ENCODE peak calls at places on chromosome 12, in four cellular contexts. K is EL, A is transverse colon, H is Calu3. S is an unnamed sample.

GRCh38 chr12:7899755-7900154 is 27.0 kb upstream of the SLC2A14 start:
- DNase-seq in K (peak; percentile 21), A (no peak), H (no peak), S (no peak)

GRCh38 chr12:46404225-46404631 is 31.7 kb upstream of the SLC38A2 start:
- DNase-seq in K (peak; percentile 78), H (no peak), A (no peak), S (peak; percentile 68)

GRCh38 chr12:112131686-112132085 is 6.3 kb downstream of the TRAFD1 start:
- DNase-seq in K (no peak), A (no peak), H (no peak), S (no peak)

GRCh38 chr12:13289644-13290285 is 93.2 kb downstream of the EMP1 start:
- DNase-seq in A (no peak), H (no peak), K (no peak), S (no peak)

GRCh38 chr12:73935817-73936216 is 601.8 kb upstream of the ATXN7L3B start:
- DNase-seq in K (no peak), A (no peak), H (peak; percentile 5), S (peak; percentile 5)

GRCh38 chr12:59039005-59039404 is 118.7 kb upstream of the LRIG3 start:
- DNase-seq in A (no peak), H (no peak), K (no peak), S (no peak)

GRCh38 chr12:62792526-62792925 is 142.4 kb downstream of the PPM1H start:
- DNase-seq in H (no peak), K (no peak), A (no peak), S (no peak)

GRCh38 chr12:94779520-94779919 is 129.2 kb upstream of the TMCC3 start:
- DNase-seq in H (no peak), A (no peak), K (peak; percentile 81), S (peak; percentile 96)

GRCh38 chr12:131616316-131617098 is 94.4 kb upstream of the SFSWAP start:
- DNase-seq in H (no peak), A (no peak), K (no peak), S (no peak)